ENCODE peak calls at places on chromosomes 7 and 10, in eight cellular contexts. H, Y, C, G, E, Z, P and X are unnamed samples. For H3K27me3, the result is how much of the 10 kb centered on the place peaks cover.

GRCh38 chr7:100430450-100431285 is 1.0 kb downstream of the MEPCE start:
- DNase-seq in Y (no peak), G (no peak), P (peak), E (peak), C (peak), Z (peak), H (peak), X (peak)

GRCh38 chr7:51316666-51317581 is at the start of gene COBL:
- DNase-seq in G (no peak), P (peak), Z (peak), C (peak), H (peak), Y (peak), E (peak), X (no peak)

GRCh38 chr10:120508393-120508792 is 51.4 kb downstream of the PLPP4 start:
- DNase-seq in G (peak), H (peak), P (no peak), C (no peak), Z (no peak), E (peak), Y (no peak), X (no peak)

GRCh38 chr7:89049043-89049442 is 253.5 kb upstream of the TEX47 start:
- DNase-seq in E (no peak), C (no peak), G (no peak), Z (no peak), H (no peak), P (no peak), Y (no peak), X (no peak)

GRCh38 chr7:130441408-130441854 is 615 bp upstream of the CEP41 start:
- DNase-seq in C (peak), G (peak), P (no peak), Y (peak), H (peak), E (peak), Z (no peak), X (peak)

GRCh38 chr10:109029870-109030269 is 893.4 kb downstream of the XPNPEP1 start:
- DNase-seq in Y (no peak), H (peak), Z (no peak), P (no peak), C (peak), E (peak), G (no peak), X (no peak)

GRCh38 chr7:44237696-44238095 is 36.9 kb downstream of the YKT6 start:
- DNase-seq in E (no peak), P (no peak), H (no peak), Y (no peak), G (no peak), Z (no peak), C (no peak), X (no peak)

GRCh38 chr7:12685550-12685949 is 1.9 kb upstream of the ARL4A start:
- DNase-seq in P (no peak), E (peak), Y (no peak), H (peak), G (peak), Z (peak), C (peak), X (peak)

GRCh38 chr7:20217193-20217948 is at the start of gene MACC1:
- DNase-seq in Z (peak), H (no peak), C (peak), G (no peak), Y (no peak), P (peak), E (no peak), X (no peak)

GRCh38 chr7:4754433-4755010 is 20.9 kb upstream of the AP5Z1 start:
- DNase-seq in P (no peak), H (no peak), Z (no peak), Y (no peak), E (no peak), G (no peak), C (no peak), X (no peak)

GRCh38 chr10:51879238-51879637 is 179.8 kb upstream of the CSTF2T start:
- DNase-seq in G (peak), Y (no peak), H (peak), Z (no peak), P (no peak), C (no peak), E (peak), X (peak)

GRCh38 chr7:16504019-16504418 is 22.6 kb upstream of the LRRC72 start:
- DNase-seq in G (no peak), C (no peak), Y (peak), H (peak), P (no peak), E (peak), Z (no peak), X (no peak)

GRCh38 chr10:126926568-126926967 is 21.3 kb downstream of the DOCK1 start:
- DNase-seq in G (no peak), Y (no peak), H (no peak), E (no peak), C (no peak), Z (no peak), P (no peak), X (no peak)

GRCh38 chr10:62779487-62780248 is 24.9 kb upstream of the ADO start:
- DNase-seq in P (no peak), H (peak), E (peak), C (no peak), Y (no peak), G (peak), Z (peak), X (no peak)

GRCh38 chr7:292826-293225 is 2.9 kb downstream of the FOXL3 start:
- DNase-seq in Z (no peak), P (no peak), G (no peak), Y (no peak), C (no peak), E (no peak), H (no peak), X (no peak)

GRCh38 chr10:75392744-75393143 is 8.8 kb downstream of the ZNF503 start:
- DNase-seq in G (no peak), Y (no peak), H (no peak), E (no peak), C (no peak), P (no peak), Z (no peak), X (no peak)
- H3K27me3 ChIP-seq in G (under half), Y (half or more), H (under half), E (under half), C (half or more), P (under half), Z (under half), X (under half)

GRCh38 chr7:40915061-40915460 is 780.3 kb downstream of the SUGCT start:
- DNase-seq in G (no peak), Z (no peak), Y (no peak), H (peak), C (no peak), E (no peak), P (no peak), X (no peak)

GRCh38 chr7:40921589-40922315 is 781.1 kb downstream of the INHBA start:
- DNase-seq in H (no peak), P (no peak), G (no peak), Y (no peak), E (peak), C (no peak), Z (no peak), X (no peak)

GRCh38 chr7:40916811-40917210 is 782.0 kb downstream of the SUGCT start:
- DNase-seq in E (no peak), H (peak), P (no peak), Y (no peak), G (no peak), C (no peak), Z (no peak), X (no peak)

GRCh38 chr7:40922316-40922670 is 780.6 kb downstream of the INHBA start:
- DNase-seq in Z (no peak), G (no peak), C (no peak), H (peak), Y (no peak), E (peak), P (no peak), X (peak)

DNA sequence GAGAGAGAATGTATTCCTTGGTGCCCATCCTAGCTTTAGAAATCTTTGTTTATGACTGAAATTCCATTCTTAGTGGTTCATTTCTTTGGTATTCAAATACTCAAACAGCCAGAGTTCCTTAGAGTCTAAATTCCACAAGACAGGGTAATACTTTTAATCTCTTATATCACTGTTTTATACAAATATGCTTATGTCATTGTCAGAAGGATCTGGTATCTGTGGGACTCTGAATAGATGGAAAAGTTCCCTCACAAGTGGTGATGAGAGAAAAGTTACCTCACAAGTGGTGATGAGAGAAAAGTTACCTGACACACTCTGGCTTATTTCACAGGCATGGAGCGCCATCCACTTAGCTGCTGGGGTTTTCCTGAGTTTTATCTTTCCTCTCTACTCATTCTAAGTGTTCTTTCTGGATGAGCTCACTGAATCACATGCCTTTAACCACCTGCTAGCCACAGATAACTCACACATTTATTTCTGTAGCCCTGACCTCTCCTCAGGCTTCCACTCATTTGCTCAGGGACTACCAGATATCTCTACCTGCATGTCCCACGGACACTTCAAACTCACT is 784.0 kb downstream of the SUGCT start:
- DNase-seq in E (peak), H (peak), Y (no peak), G (no peak), C (no peak), P (no peak), Z (no peak), X (peak)
- H3K9ac ChIP-seq in E (peak), H (no peak), Y (no peak), G (no peak), C (no peak), P (no peak), Z (no peak), X (no peak)

GRCh38 chr7:149776848-149777407 is 3.5 kb upstream of the ZNF467 start:
- DNase-seq in H (no peak), C (no peak), Y (no peak), P (no peak), G (no peak), Z (no peak), E (no peak), X (no peak)
- H3K27me3 ChIP-seq in H (under half), C (under half), Y (under half), P (under half), G (under half), Z (under half), E (under half), X (under half)

GRCh38 chr7:157271991-157272324 is 64.8 kb upstream of the DNAJB6 start:
- DNase-seq in H (peak), P (no peak), C (no peak), Y (no peak), Z (no peak), G (peak), E (peak), X (peak)
- H3K9ac ChIP-seq in H (no peak), P (no peak), C (no peak), Y (no peak), Z (no peak), G (no peak), E (peak), X (peak)

GRCh38 chr7:34084651-34085050 is 179.3 kb downstream of the BMPER start:
- DNase-seq in H (no peak), C (no peak), Y (no peak), G (no peak), P (no peak), Z (no peak), E (no peak), X (no peak)

GRCh38 chr7:34091330-34091917 is 186.1 kb downstream of the BMPER start:
- DNase-seq in P (peak), E (peak), H (peak), Z (peak), G (peak), C (peak), Y (peak), X (peak)

GRCh38 chr7:34086064-34086463 is 180.7 kb downstream of the BMPER start:
- DNase-seq in Z (no peak), E (peak), C (no peak), Y (no peak), G (no peak), P (no peak), H (no peak), X (no peak)

GRCh38 chr7:34090796-34091195 is 185.5 kb downstream of the BMPER start:
- DNase-seq in P (no peak), C (no peak), G (no peak), Y (no peak), E (no peak), Z (no peak), H (no peak), X (no peak)

DNA sequence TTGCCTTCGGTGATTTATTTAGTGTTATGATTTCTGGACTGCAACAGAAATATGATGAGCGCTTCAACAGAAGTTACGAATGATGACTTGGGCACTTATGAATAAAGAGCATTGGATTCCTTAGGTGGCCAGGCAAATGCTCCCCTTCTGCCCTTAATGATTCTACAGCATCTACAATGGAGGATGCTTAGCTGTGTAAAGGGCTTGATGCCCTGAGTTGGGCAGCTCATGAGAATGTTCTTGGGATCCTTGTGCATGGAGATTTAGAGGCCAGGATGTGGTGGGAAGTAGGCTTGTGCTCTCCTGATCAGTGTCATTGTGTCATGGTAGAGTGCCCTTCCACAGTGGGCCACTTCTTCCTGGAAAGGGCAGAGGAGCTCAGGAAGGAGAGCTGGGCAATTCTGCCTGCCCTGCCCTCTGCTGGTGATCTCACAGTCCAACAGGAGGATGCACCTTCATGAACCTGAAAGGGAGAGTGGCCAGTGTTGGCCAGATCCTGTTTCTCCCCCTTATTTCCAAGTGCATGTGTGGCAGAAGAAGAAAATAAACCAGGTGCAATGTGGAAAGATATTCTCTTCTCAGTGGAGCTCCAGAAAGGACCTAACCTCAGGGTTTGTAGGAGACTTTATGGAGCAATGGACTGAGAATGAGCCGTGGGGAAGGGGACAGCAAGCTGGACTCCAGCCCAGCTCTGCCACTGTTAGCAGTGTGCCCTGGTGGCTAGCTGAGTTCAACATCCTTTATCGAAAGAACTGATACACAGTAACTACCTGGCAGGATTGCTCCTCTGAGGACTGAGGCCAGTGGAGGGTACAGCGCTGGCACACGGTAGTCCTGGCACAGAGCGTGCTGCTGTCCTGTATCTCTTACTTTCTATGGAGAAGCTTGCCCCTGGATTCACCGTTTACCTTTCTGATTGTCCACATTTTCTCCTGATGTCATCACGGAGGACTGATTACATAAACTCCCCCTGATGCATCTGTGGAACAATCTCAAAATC is 182.9 kb downstream of the BMPER start:
- DNase-seq in P (no peak), C (peak), H (no peak), Z (peak), G (peak), E (peak), Y (peak), X (peak)
- H3K27me3 ChIP-seq in P (under half), C (under half), H (under half), Z (under half), G (under half), E (under half), Y (under half), X (under half)

GRCh38 chr7:30430300-30430699 is 48.3 kb downstream of the NOD1 start:
- DNase-seq in Z (peak), P (no peak), C (no peak), Y (no peak), E (no peak), H (no peak), G (no peak), X (no peak)
- H3K9ac ChIP-seq in Z (peak), P (no peak), C (no peak), Y (no peak), E (no peak), H (no peak), G (no peak), X (no peak)

GRCh38 chr7:1707756-1708611 is 37.9 kb downstream of the ELFN1 start:
- DNase-seq in C (no peak), G (no peak), H (no peak), Z (no peak), E (no peak), P (no peak), Y (no peak), X (peak)

GRCh38 chr7:1706721-1707613 is 36.9 kb downstream of the ELFN1 start:
- DNase-seq in E (no peak), Z (no peak), Y (no peak), H (no peak), P (no peak), G (no peak), C (no peak), X (no peak)

GRCh38 chr7:1705856-1706255 is 35.8 kb downstream of the ELFN1 start:
- DNase-seq in C (no peak), P (no peak), G (no peak), Z (no peak), H (no peak), Y (no peak), E (no peak), X (no peak)

GRCh38 chr7:1705339-1705738 is 35.3 kb downstream of the ELFN1 start:
- DNase-seq in C (no peak), H (no peak), E (no peak), G (no peak), P (no peak), Y (no peak), Z (no peak), X (no peak)

GRCh38 chr7:1706381-1706720 is 36.3 kb downstream of the ELFN1 start:
- DNase-seq in G (no peak), Y (no peak), H (no peak), C (no peak), P (no peak), Z (no peak), E (no peak), X (no peak)
- H3K27me3 ChIP-seq in G (under half), Y (under half), H (under half), C (under half), P (under half), Z (under half), E (under half), X (under half)

GRCh38 chr10:103492655-103493261 is 747 bp upstream of the NEURL1 start:
- DNase-seq in H (no peak), Z (no peak), P (no peak), Y (no peak), C (no peak), E (peak), G (no peak), X (no peak)

GRCh38 chr10:103493911-103494877 is 689 bp downstream of the NEURL1 start:
- DNase-seq in E (peak), Y (no peak), C (peak), P (no peak), Z (no peak), H (no peak), G (no peak), X (peak)

GRCh38 chr10:103491729-103492364 is 1.7 kb upstream of the NEURL1 start:
- DNase-seq in G (peak), C (peak), Z (no peak), Y (no peak), H (peak), E (peak), P (no peak), X (peak)

GRCh38 chr10:103493362-103493871 is at the start of gene NEURL1:
- DNase-seq in Y (no peak), G (no peak), C (peak), P (no peak), H (no peak), Z (no peak), E (peak), X (peak)

DNA sequence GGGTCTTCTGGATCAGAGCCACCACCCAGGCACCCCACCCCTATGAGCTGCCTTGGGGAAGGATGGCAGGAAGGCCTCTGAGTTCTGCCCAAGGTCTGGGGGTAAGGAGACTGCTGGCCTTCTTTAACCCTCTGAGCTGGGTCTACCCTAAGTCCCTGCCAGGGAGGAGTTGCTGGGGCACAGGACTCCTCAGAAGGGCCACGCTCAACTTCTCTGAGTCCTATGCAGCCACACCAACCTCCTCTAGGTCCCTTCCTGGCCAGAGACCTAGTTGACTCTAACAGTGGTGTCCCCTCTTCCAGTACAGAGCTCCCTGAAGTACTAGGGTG is 2.6 kb upstream of the NEURL1 start:
- DNase-seq in P (no peak), H (no peak), E (no peak), Z (no peak), C (no peak), Y (no peak), G (no peak), X (no peak)
- H3K9ac ChIP-seq in P (no peak), H (no peak), E (no peak), Z (no peak), C (no peak), Y (peak), G (no peak), X (no peak)

GRCh38 chr7:27099224-27099838 is 3.2 kb downstream of the HOXA2 start:
- DNase-seq in G (no peak), C (no peak), E (no peak), P (no peak), H (peak), Z (no peak), Y (no peak), X (no peak)

GRCh38 chr7:27101188-27101905 is 1.1 kb downstream of the HOXA2 start:
- DNase-seq in Z (peak), H (peak), P (no peak), Y (no peak), C (peak), E (no peak), G (peak), X (no peak)

GRCh38 chr7:27100601-27101187 is 1.8 kb downstream of the HOXA2 start:
- DNase-seq in C (peak), E (no peak), H (peak), Z (peak), G (peak), P (no peak), Y (no peak), X (no peak)

GRCh38 chr7:27098493-27099223 is 2.9 kb upstream of the HOXA1 start:
- DNase-seq in P (no peak), E (peak), Z (peak), Y (no peak), C (peak), G (peak), H (peak), X (no peak)

GRCh38 chr7:27099839-27100225 is 2.7 kb downstream of the HOXA2 start:
- DNase-seq in Z (no peak), Y (no peak), C (no peak), E (no peak), G (peak), P (no peak), H (peak), X (no peak)
- H3K27me3 ChIP-seq in Z (under half), Y (half or more), C (half or more), E (under half), G (under half), P (half or more), H (under half), X (under half)

DNA sequence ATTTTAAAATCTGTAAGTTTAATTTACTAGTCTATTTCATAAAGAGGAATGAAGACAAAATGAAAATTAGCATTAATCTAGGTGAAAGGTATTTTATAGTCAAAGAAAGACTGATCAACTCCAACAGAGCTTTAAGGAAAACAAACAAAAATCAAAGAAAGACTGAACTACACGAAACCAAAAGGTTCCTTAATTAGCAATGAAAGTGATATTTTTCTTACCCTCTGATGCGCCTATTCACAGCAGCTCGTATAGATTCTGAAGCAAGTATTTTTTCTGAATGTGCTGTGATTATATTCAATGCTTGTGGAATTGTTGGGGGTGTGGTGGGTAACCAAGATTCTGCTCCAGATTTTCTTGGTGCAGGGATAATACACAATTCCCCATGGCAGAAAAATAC is 11.8 kb downstream of the ECD start:
- DNase-seq in P (no peak), C (no peak), H (no peak), E (no peak), Y (no peak), Z (no peak), G (no peak), X (no peak)
- H3K9ac ChIP-seq in P (no peak), C (no peak), H (no peak), E (no peak), Y (no peak), Z (no peak), G (no peak), X (no peak)